ENCODE peak calls at places on chromosome 15, in nine cellular contexts. G is fibroblast of lung; O is epithelial cell of prostate; U is NCI-H460; K is astrocyte of the cerebellum; H is pons; T is retina; P is astrocyte of the spinal cord; D is stimulated activated CD4-positive, alpha-beta T cell treated with anti-CD3 and anti-CD28 coated beads, Interleukin-4, amount 100 ng/mL, for 48 hours. X is an unnamed sample.

GRCh38 chr15:45635191-45635638 is 386 bp downstream of the SQOR start:
- DNase-seq in G (no peak), O (no peak), U (peak), K (no peak), H (no peak), T (peak), P (no peak), D (peak), X (peak)

GRCh38 chr15:64854041-64854440 is 12.3 kb downstream of the PLEKHO2 start:
- DNase-seq in G (peak), O (no peak), U (no peak), K (no peak), H (no peak), T (no peak), P (peak), D (no peak), X (no peak)

GRCh38 chr15:90203922-90204321 is 2.8 kb downstream of the SEMA4B start:
- DNase-seq in G (no peak), O (no peak), U (no peak), K (no peak), H (no peak), T (no peak), P (peak), D (no peak), X (no peak)

GRCh38 chr15:22878103-22878502 is 39.6 kb downstream of the NIPA2 start:
- DNase-seq in G (no peak), O (no peak), U (no peak), K (no peak), H (no peak), T (no peak), P (no peak), D (no peak), X (no peak)

GRCh38 chr15:46091860-46092450 is 457.1 kb downstream of the SQOR start:
- DNase-seq in G (peak), O (no peak), U (peak), K (no peak), H (peak), T (peak), P (peak), D (peak), X (no peak)

GRCh38 chr15:98904466-98905048 is 103.0 kb downstream of the PGPEP1L start:
- DNase-seq in G (peak), O (no peak), U (peak), K (no peak), H (peak), T (peak), P (peak), D (no peak), X (no peak)

GRCh38 chr15:41022487-41023090 is 69.3 kb downstream of the CHAC1 start:
- DNase-seq in G (peak), O (no peak), U (peak), K (peak), H (peak), T (peak), P (peak), D (no peak), X (peak)

GRCh38 chr15:74179983-74180688 is 6.6 kb downstream of the ISLR start:
- DNase-seq in G (no peak), O (no peak), U (no peak), K (no peak), H (no peak), T (no peak), P (peak), D (no peak), X (no peak)

GRCh38 chr15:40955930-40956542 is 2.8 kb downstream of the CHAC1 start:
- DNase-seq in G (no peak), O (no peak), U (no peak), K (no peak), H (no peak), T (no peak), P (no peak), D (no peak), X (no peak)